ENCODE peak calls at places on chromosomes 2 and 18, in seven cellular contexts. L, O, D, F, B, W and M are unnamed samples.

GRCh38 chr18:830315-830901 is 18.4 kb upstream of the YES1 start:
- DNase-seq in L (no peak), O (no peak), D (peak; percentile 92), F (no peak), B (peak; percentile 20), W (peak; percentile 73), M (peak; percentile 99)

GRCh38 chr2:29114514-29114840 is 738 bp upstream of the CLIP4 start:
- DNase-seq in L (no peak), O (peak; percentile 68), D (no peak), F (peak; percentile 70), B (no peak), W (peak; percentile 48), M (no peak)

GRCh38 chr2:68857855-68858456 is 13.2 kb downstream of the BMP10 start:
- DNase-seq in L (no peak), O (no peak), D (no peak), F (no peak), B (no peak), W (no peak), M (no peak)

GRCh38 chr2:32627441-32627900 is 379 bp upstream of the TTC27 start:
- DNase-seq in L (peak; percentile 82), O (peak; percentile 57), D (no peak), F (no peak), B (no peak), W (peak; percentile 90), M (no peak)

GRCh38 chr2:116737951-116738350 is 1076.5 kb upstream of the DDX18 start:
- DNase-seq in L (no peak), O (no peak), D (no peak), F (no peak), B (no peak), W (no peak), M (no peak)

GRCh38 chr2:30662268-30663131 is 144.7 kb downstream of the CAPN13 start:
- DNase-seq in L (peak; percentile 91), O (no peak), D (no peak), F (no peak), B (no peak), W (peak; percentile 53), M (no peak)

GRCh38 chr2:120631241-120631640 is 104.4 kb upstream of the GLI2 start:
- DNase-seq in L (peak; percentile 24), O (no peak), D (no peak), F (no peak), B (no peak), W (no peak), M (no peak)

GRCh38 chr18:7221424-7222155 is 9.3 kb upstream of the LRRC30 start:
- DNase-seq in L (peak; percentile 90), O (peak; percentile 12), D (peak; percentile 52), F (peak; percentile 48), B (no peak), W (peak; percentile 75), M (no peak)

GRCh38 chr2:119233326-119234020 is 9.8 kb downstream of the STEAP3 start:
- DNase-seq in L (no peak), O (no peak), D (no peak), F (no peak), B (no peak), W (peak; percentile 63), M (no peak)

GRCh38 chr2:42931818-42932195 is 139.4 kb upstream of the HAAO start:
- DNase-seq in L (peak; percentile 92), O (no peak), D (no peak), F (no peak), B (no peak), W (no peak), M (no peak)

GRCh38 chr2:188276255-188276654 is 15.4 kb upstream of the GULP1 start:
- DNase-seq in L (no peak), O (no peak), D (no peak), F (no peak), B (no peak), W (no peak), M (no peak)

GRCh38 chr2:183195397-183195796 is 71.2 kb downstream of the NUP35 start:
- DNase-seq in L (no peak), O (no peak), D (no peak), F (no peak), B (no peak), W (no peak), M (no peak)

GRCh38 chr2:14492920-14493503 is 139.5 kb upstream of the LRATD1 start:
- DNase-seq in L (peak; percentile 78), O (no peak), D (no peak), F (no peak), B (no peak), W (peak; percentile 93), M (no peak)